ENCODE peak calls at places on chromosome 3, in nine cellular contexts. Z is kidney glomerular epithelial cell; W is iris pigment epithelial cell; A is naive thymus-derived CD8-positive, alpha-beta T cell; I is EH; S is T-helper 17 cell; Q is NCI-H1105; R is T-helper 1 cell; F is activated CD8-positive, alpha-beta T cell treated with anti-CD3 and anti-CD28 coated beads, Interleukin-2, amount 10 ng/mL, durations not matched to agents 7 days and 5 days. M is an unnamed sample.

GRCh38 chr3:19885468-19885867 is 48.5 kb downstream of the EFHB start:
- DNase-seq in Z (peak), W (peak), A (no peak), I (peak), S (no peak), Q (no peak), R (no peak), F (peak), M (no peak)

GRCh38 chr3:14428087-14429067 is 26.0 kb downstream of the SLC6A6 start:
- DNase-seq in Z (no peak), W (no peak), A (no peak), I (peak), S (no peak), Q (no peak), R (no peak), F (no peak), M (no peak)

GRCh38 chr3:124178531-124178930 is 186.6 kb upstream of the ROPN1 start:
- DNase-seq in Z (no peak), W (peak), A (no peak), I (no peak), S (no peak), Q (no peak), R (no peak), F (no peak), M (no peak)

GRCh38 chr3:124217542-124217941 is 225.6 kb upstream of the ROPN1 start:
- DNase-seq in Z (peak), W (peak), A (no peak), I (peak), S (no peak), Q (no peak), R (no peak), F (peak), M (no peak)

GRCh38 chr3:43072361-43072760 is 33.5 kb downstream of the POMGNT2 start:
- DNase-seq in Z (no peak), W (no peak), A (no peak), I (no peak), S (no peak), Q (no peak), R (no peak), F (no peak), M (no peak)

GRCh38 chr3:160001154-160001760 is 12.6 kb downstream of the IL12A start:
- DNase-seq in Z (no peak), W (no peak), A (no peak), I (no peak), S (no peak), Q (no peak), R (no peak), F (no peak), M (no peak)

GRCh38 chr3:36763850-36764703 is at the start of gene DCLK3:
- DNase-seq in Z (no peak), W (no peak), A (no peak), I (no peak), S (no peak), Q (no peak), R (no peak), F (no peak), M (no peak)

GRCh38 chr3:111989061-111989678 is 9.6 kb upstream of the TAGLN3 start:
- DNase-seq in Z (peak), W (peak), A (no peak), I (peak), S (no peak), Q (peak), R (no peak), F (no peak), M (no peak)